ENCODE peak calls at places on chromosome 7, in ten cellular contexts. Q, O, L, D, S, W, A, G, E and B are unnamed samples. For H3K4me1, the result is how much of the 10 kb centered on the place peaks cover.

GRCh38 chr7:124603066-124603465 is 162.5 kb downstream of the GPR37 start:
- DNase-seq in G (no peak), W (no peak), L (no peak), A (no peak), Q (no peak), S (no peak), D (no peak), E (no peak), O (no peak), B (no peak)

GRCh38 chr7:36668080-36668479 is 56.2 kb downstream of the AOAH start:
- DNase-seq in S (no peak), L (no peak), W (no peak), O (no peak), E (no peak), A (no peak), D (peak), Q (no peak), G (no peak), B (no peak)

GRCh38 chr7:40329601-40330153 is 194.9 kb downstream of the SUGCT start:
- DNase-seq in O (no peak), A (peak), G (no peak), S (no peak), D (peak), L (no peak), E (peak), Q (peak), W (no peak), B (peak)

GRCh38 chr7:14751461-14751860 is 151.1 kb downstream of the DGKB start:
- DNase-seq in L (no peak), Q (no peak), W (no peak), G (no peak), D (no peak), S (no peak), O (no peak), A (peak), E (no peak), B (no peak)

GRCh38 chr7:18313970-18314369 is 181.6 kb upstream of the HDAC9 start:
- DNase-seq in S (no peak), D (no peak), Q (peak), O (no peak), A (peak), W (no peak), L (no peak), E (no peak), G (no peak), B (no peak)

GRCh38 chr7:132504071-132504470 is 72.2 kb downstream of the PLXNA4 start:
- DNase-seq in L (no peak), E (no peak), S (no peak), G (no peak), O (no peak), Q (no peak), A (no peak), W (no peak), D (no peak), B (no peak)

GRCh38 chr7:57182031-57182430 is 49.8 kb upstream of the ZNF479 start:
- DNase-seq in S (no peak), E (no peak), W (no peak), G (no peak), D (no peak), A (no peak), L (no peak), O (no peak), Q (no peak), B (no peak)

GRCh38 chr7:132392713-132393112 is 183.6 kb downstream of the PLXNA4 start:
- DNase-seq in W (no peak), A (no peak), E (no peak), G (no peak), S (no peak), Q (no peak), D (no peak), O (no peak), L (no peak), B (no peak)

GRCh38 chr7:76346097-76346496 is 12.7 kb downstream of the YWHAG start:
- DNase-seq in E (no peak), W (peak), A (no peak), O (no peak), L (no peak), D (no peak), Q (no peak), G (no peak), S (peak), B (no peak)

GRCh38 chr7:129782257-129783096 is 170.3 kb downstream of the UBE2H start:
- DNase-seq in D (no peak), E (no peak), Q (no peak), G (no peak), A (no peak), L (no peak), S (no peak), W (no peak), O (no peak), B (no peak)
- H3K4me1 ChIP-seq in D (under half), E (under half), Q (under half), G (under half), A (under half), L (half or more), S (under half), W (under half), O (under half), B (half or more)

GRCh38 chr7:81213394-81213793 is 294.5 kb upstream of the SEMA3C start:
- DNase-seq in A (no peak), S (no peak), E (no peak), G (no peak), L (no peak), Q (no peak), W (no peak), O (no peak), D (no peak), B (no peak)

DNA sequence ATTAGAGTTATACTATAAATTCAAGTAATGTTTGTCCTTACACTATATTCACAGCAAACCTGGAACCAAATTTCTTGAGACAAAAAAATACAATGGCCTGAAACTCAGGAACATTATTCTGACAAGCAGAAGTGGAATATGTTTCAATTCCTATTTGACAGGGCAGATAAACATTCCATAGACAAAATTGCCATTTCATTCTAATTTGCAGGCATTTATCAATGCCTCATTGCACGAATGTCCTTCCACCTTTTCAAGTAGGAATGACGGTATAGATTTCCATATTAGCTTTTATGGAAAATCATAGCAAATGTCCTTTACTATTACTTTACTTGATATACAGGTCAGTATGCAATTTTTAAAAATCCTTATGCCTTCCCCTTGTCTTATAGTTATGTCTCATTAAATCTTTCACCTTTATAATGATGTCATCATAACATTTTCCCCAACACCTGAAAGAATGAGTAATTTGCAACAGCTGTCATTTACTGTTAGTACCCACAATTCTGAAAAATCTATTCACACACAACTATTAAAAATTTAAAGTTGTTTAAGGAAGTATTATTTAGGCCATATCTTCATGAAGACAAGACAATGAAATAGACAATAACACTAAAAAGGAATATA is 299.7 kb upstream of the SEMA3C start:
- DNase-seq in O (no peak), D (no peak), W (no peak), S (no peak), Q (no peak), E (no peak), L (no peak), G (no peak), A (no peak), B (no peak)
- H3K4me1 ChIP-seq in O (under half), D (under half), W (under half), S (under half), Q (under half), E (under half), L (under half), G (under half), A (under half), B (under half)

GRCh38 chr7:130882396-130882795 is 148.4 kb upstream of the KLF14 start:
- DNase-seq in W (no peak), D (no peak), Q (no peak), L (no peak), E (no peak), A (no peak), O (no peak), S (no peak), G (no peak), B (no peak)
- H3K4me1 ChIP-seq in W (under half), D (under half), Q (under half), L (half or more), E (half or more), A (under half), O (half or more), S (under half), G (under half), B (under half)

GRCh38 chr7:69620650-69621049 is 22.4 kb downstream of the AUTS2 start:
- DNase-seq in S (no peak), O (no peak), G (no peak), L (no peak), E (no peak), Q (no peak), A (no peak), W (no peak), D (no peak), B (no peak)
- H3K4me1 ChIP-seq in S (under half), O (under half), G (under half), L (under half), E (under half), Q (under half), A (half or more), W (under half), D (under half), B (under half)

GRCh38 chr7:140314571-140315480 is 83.5 kb downstream of the SLC37A3 start:
- DNase-seq in E (no peak), A (no peak), W (no peak), O (no peak), D (peak), S (no peak), L (no peak), Q (no peak), G (no peak), B (no peak)
- H3K4me1 ChIP-seq in E (under half), A (under half), W (under half), O (under half), D (under half), S (under half), L (under half), Q (under half), G (under half), B (under half)

GRCh38 chr7:117871401-117871777 is 1.9 kb downstream of the CTTNBP2 start:
- DNase-seq in D (no peak), G (no peak), S (no peak), L (no peak), E (no peak), W (no peak), O (no peak), Q (no peak), A (no peak), B (no peak)

GRCh38 chr7:117872565-117873055 is 631 bp downstream of the CTTNBP2 start:
- DNase-seq in D (peak), E (peak), Q (peak), W (no peak), A (no peak), O (peak), S (no peak), G (peak), L (peak), B (no peak)

GRCh38 chr7:117869374-117869773 is 3.9 kb downstream of the CTTNBP2 start:
- DNase-seq in A (no peak), S (no peak), L (no peak), G (no peak), Q (no peak), W (no peak), E (no peak), O (no peak), D (no peak), B (no peak)

GRCh38 chr7:117871778-117872538 is 1.3 kb downstream of the CTTNBP2 start:
- DNase-seq in A (no peak), E (no peak), S (no peak), L (no peak), G (peak), O (peak), D (peak), Q (peak), W (no peak), B (no peak)

DNA sequence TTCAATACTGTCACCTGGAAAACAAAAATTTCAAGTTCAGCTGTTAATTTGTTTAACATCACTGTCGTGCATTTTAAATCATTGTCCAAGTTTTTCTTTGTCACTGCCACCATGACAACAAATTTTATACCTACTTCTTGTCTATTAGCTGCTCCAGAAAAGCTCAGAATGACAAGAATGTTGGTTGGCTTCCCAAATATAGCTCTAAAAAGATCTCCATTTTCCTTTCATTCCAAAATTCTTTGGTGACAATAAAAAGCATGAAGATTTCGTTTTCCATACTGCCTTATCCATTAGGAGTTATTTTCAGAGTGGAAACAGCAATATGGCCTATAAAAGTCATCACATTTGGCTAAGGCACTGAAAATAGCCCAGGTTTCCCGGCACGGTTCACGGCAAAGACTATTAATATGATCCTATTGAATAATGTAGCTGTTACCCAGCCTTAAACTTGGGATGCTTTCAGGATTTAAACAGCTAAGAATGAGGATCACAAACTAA is 2.8 kb downstream of the CTTNBP2 start:
- DNase-seq in G (no peak), D (no peak), A (no peak), Q (no peak), O (no peak), L (no peak), W (no peak), S (no peak), E (no peak), B (no peak)
- H3K4me1 ChIP-seq in G (under half), D (under half), A (under half), Q (under half), O (under half), L (under half), W (under half), S (under half), E (under half), B (under half)

GRCh38 chr7:2507917-2508306 is 11.7 kb upstream of the LFNG start:
- DNase-seq in O (no peak), D (no peak), Q (no peak), S (no peak), W (no peak), E (no peak), G (no peak), A (no peak), L (no peak), B (no peak)
- H3K4me1 ChIP-seq in O (under half), D (under half), Q (under half), S (under half), W (under half), E (under half), G (under half), A (under half), L (under half), B (half or more)

GRCh38 chr7:43585521-43585920 is 2.6 kb downstream of the STK17A start:
- DNase-seq in D (peak), O (no peak), L (no peak), S (no peak), G (no peak), E (no peak), A (peak), W (no peak), Q (no peak), B (peak)

GRCh38 chr7:43584200-43584586 is 1.3 kb downstream of the STK17A start:
- DNase-seq in A (peak), W (peak), D (peak), E (no peak), S (peak), G (peak), L (no peak), O (no peak), Q (peak), B (peak)

GRCh38 chr7:43589133-43589478 is 6.2 kb downstream of the STK17A start:
- DNase-seq in L (no peak), Q (no peak), O (no peak), D (no peak), E (no peak), W (no peak), A (no peak), G (no peak), S (no peak), B (no peak)

GRCh38 chr7:43588477-43589132 is 5.7 kb downstream of the STK17A start:
- DNase-seq in O (no peak), G (no peak), E (no peak), Q (no peak), W (no peak), L (no peak), A (no peak), S (no peak), D (peak), B (no peak)

GRCh38 chr7:43586251-43586900 is 3.5 kb downstream of the STK17A start:
- DNase-seq in D (peak), G (no peak), L (no peak), W (no peak), Q (no peak), E (no peak), S (no peak), O (no peak), A (no peak), B (no peak)
- H3K4me1 ChIP-seq in D (under half), G (under half), L (under half), W (under half), Q (under half), E (under half), S (under half), O (under half), A (under half), B (half or more)